ENCODE peak calls at places on chromosomes 2 and 18, in eight cellular contexts. F is PC-3, T is endodermal cell, S is tibial nerve, E is sigmoid colon, J is cardiac muscle cell, K is pancreas, P is spleen. I is an unnamed sample.

GRCh38 chr18:55430026-55430425 is 158.0 kb downstream of the TCF4 start:
- DNase-seq in P (no peak), S (no peak), K (no peak), T (no peak), F (no peak), J (peak; percentile 1), E (no peak), I (no peak)

GRCh38 chr2:105749583-105750399 is 5.1 kb downstream of the NCK2 start:
- DNase-seq in T (peak; percentile 26), S (no peak), F (no peak), E (no peak), P (no peak), K (no peak), J (no peak), I (no peak)

GRCh38 chr2:201808070-201808469 is 1.7 kb downstream of the CDK15 start:
- DNase-seq in J (no peak), P (no peak), E (no peak), S (no peak), K (no peak), F (no peak), T (no peak), I (no peak)

GRCh38 chr2:128535928-128536327 is 217.3 kb upstream of the HS6ST1 start:
- DNase-seq in T (no peak), S (no peak), E (no peak), J (no peak), F (peak; percentile 59), K (no peak), P (peak; percentile 19), I (no peak)

GRCh38 chr2:180040146-180040925 is 33.2 kb upstream of the CWC22 start:
- DNase-seq in J (no peak), E (no peak), T (no peak), F (peak; percentile 88), P (no peak), K (no peak), S (no peak), I (no peak)

GRCh38 chr2:14344355-14344754 is 288.2 kb upstream of the LRATD1 start:
- DNase-seq in F (peak; percentile 15), K (no peak), S (no peak), T (no peak), E (no peak), J (no peak), P (no peak), I (no peak)

GRCh38 chr2:46530571-46530970 is 51.2 kb downstream of the TMEM247 start:
- DNase-seq in E (no peak), K (no peak), S (no peak), F (no peak), J (no peak), T (no peak), P (no peak), I (no peak)

GRCh38 chr18:48007955-48008701 is 77.7 kb upstream of the SMAD2 start:
- DNase-seq in S (no peak), E (peak; percentile 73), P (peak; percentile 88), J (peak; percentile 86), F (peak; percentile 52), T (peak; percentile 96), K (peak; percentile 80), I (peak; percentile 79)

GRCh38 chr2:173298536-173299097 is 56.1 kb upstream of the CDCA7 start:
- DNase-seq in K (no peak), F (no peak), P (no peak), E (no peak), S (no peak), J (no peak), T (no peak), I (no peak)

GRCh38 chr2:96114546-96114902 is 1.8 kb downstream of the ADRA2B start:
- DNase-seq in E (no peak), K (no peak), P (peak; percentile 71), S (no peak), F (no peak), J (no peak), T (no peak), I (peak; percentile 28)

GRCh38 chr18:74310411-74310810 is 5.2 kb upstream of the C18orf63 start:
- DNase-seq in T (no peak), E (no peak), S (no peak), F (peak; percentile 69), P (no peak), J (no peak), K (no peak), I (peak; percentile 46)

GRCh38 chr2:60215295-60215990 is 338.0 kb downstream of the BCL11A start:
- DNase-seq in T (peak; percentile 68), S (no peak), F (no peak), J (peak; percentile 18), E (peak; percentile 74), P (no peak), K (peak; percentile 34), I (peak; percentile 69)

GRCh38 chr2:159968282-159968900 is 94.0 kb downstream of the PLA2R1 start:
- DNase-seq in T (peak; percentile 80), J (peak; percentile 64), F (peak; percentile 74), E (no peak), P (no peak), K (peak; percentile 20), S (no peak), I (peak; percentile 27)

GRCh38 chr2:214169736-214170135 is 241.1 kb upstream of the VWC2L start:
- DNase-seq in F (no peak), K (no peak), S (no peak), P (no peak), E (no peak), J (no peak), T (no peak), I (no peak)

GRCh38 chr2:57881998-57882884 is 164.4 kb upstream of the VRK2 start:
- DNase-seq in S (no peak), J (no peak), T (no peak), P (no peak), F (peak; percentile 95), E (no peak), K (no peak), I (no peak)

GRCh38 chr2:85712261-85712660 is 18.1 kb downstream of the GNLY start:
- DNase-seq in P (peak; percentile 84), F (no peak), S (no peak), T (no peak), J (no peak), E (no peak), K (no peak), I (no peak)

GRCh38 chr2:85709385-85709784 is 15.2 kb downstream of the GNLY start:
- DNase-seq in E (no peak), J (no peak), S (no peak), P (no peak), T (no peak), K (no peak), F (no peak), I (no peak)

GRCh38 chr2:85711578-85712060 is 17.5 kb downstream of the GNLY start:
- DNase-seq in F (no peak), T (no peak), S (no peak), P (no peak), J (no peak), K (no peak), E (no peak), I (no peak)

GRCh38 chr2:85712849-85713612 is 18.9 kb downstream of the GNLY start:
- DNase-seq in F (peak; percentile 31), K (peak; percentile 56), P (no peak), E (no peak), S (no peak), J (no peak), T (no peak), I (peak; percentile 41)

GRCh38 chr2:85710687-85711577 is 16.8 kb downstream of the GNLY start:
- DNase-seq in T (no peak), K (no peak), E (no peak), F (no peak), P (peak; percentile 83), J (no peak), S (no peak), I (peak; percentile 24)
- H3K4me1 ChIP-seq in T (peaks cover 13% of the 10 kb centered on the region), K (no peaks in the 10 kb centered on the region), E (peaks cover 12% of the 10 kb centered on the region), F (peaks cover 21% of the 10 kb centered on the region), P (peaks cover 18% of the 10 kb centered on the region), J (peaks cover 11% of the 10 kb centered on the region), S (peaks cover 79% of the 10 kb centered on the region), I (peaks cover 10% of the 10 kb centered on the region)

GRCh38 chr2:9738062-9738717 is 105.1 kb upstream of the TAF1B start:
- DNase-seq in P (no peak), T (no peak), S (no peak), J (no peak), K (no peak), E (no peak), F (no peak), I (no peak)

GRCh38 chr2:9735335-9735734 is 104.5 kb upstream of the YWHAQ start:
- DNase-seq in F (no peak), T (no peak), J (no peak), P (no peak), E (no peak), S (no peak), K (no peak), I (no peak)

GRCh38 chr2:9734308-9734707 is 103.5 kb upstream of the YWHAQ start:
- DNase-seq in K (no peak), F (no peak), P (no peak), E (no peak), J (no peak), T (no peak), S (no peak), I (no peak)

GRCh38 chr2:9737053-9737875 is 106.0 kb upstream of the TAF1B start:
- DNase-seq in S (no peak), E (no peak), K (no peak), F (no peak), P (no peak), T (no peak), J (no peak), I (no peak)

DNA sequence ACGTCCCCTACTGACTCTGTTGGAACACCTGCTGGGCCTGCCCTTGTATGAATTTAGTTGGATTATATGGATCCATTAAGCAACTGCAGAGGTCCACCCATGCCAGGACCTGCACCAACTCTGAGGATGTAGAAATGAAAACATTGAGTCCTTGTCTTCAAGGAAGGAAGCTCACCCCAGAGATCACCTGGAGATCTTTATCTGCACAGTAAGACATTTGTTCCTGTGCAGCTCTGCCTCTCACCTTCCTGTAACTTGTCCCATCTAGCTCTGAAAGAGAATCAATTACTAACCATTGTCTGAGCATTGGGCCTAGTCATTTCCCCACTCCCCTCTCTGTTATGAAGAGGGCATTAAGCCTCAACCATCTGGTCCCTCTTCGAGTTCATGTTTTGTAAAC is 105.2 kb upstream of the YWHAQ start:
- DNase-seq in T (no peak), F (no peak), P (no peak), S (no peak), J (no peak), E (no peak), K (no peak), I (no peak)
- H3K9me3 ChIP-seq in T (peaks cover 7% of the 10 kb centered on the region), F (peaks cover 4% of the 10 kb centered on the region), P (peaks cover 18% of the 10 kb centered on the region), S (peaks cover 23% of the 10 kb centered on the region), J (no peaks in the 10 kb centered on the region), E (no peaks in the 10 kb centered on the region), K (no peaks in the 10 kb centered on the region), I (peaks cover 3% of the 10 kb centered on the region)

DNA sequence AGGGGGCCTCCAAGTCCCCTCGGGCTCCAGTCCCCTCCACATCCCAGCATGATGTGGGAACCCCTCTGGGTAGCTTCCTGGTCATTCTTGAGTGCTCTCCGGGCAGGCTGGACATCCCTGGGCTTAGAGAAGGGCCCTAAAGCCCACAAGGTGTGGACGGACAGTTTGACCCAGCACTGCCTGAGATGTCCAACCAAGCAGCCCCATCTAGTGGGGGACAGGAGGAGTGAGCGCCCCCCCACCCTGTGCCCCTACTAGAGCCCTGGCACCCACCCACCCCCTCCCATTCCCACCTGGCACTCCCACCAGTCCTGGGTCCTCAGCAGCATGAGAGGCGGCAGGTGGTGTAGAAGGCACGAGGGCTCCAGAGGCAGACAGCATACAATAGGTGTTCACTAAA is 45.9 kb downstream of the CYP27C1 start:
- DNase-seq in K (no peak), J (no peak), E (peak; percentile 75), T (peak; percentile 67), S (no peak), P (peak; percentile 70), F (peak; percentile 39), I (no peak)
- TF ChIP-seq CTCF in K (no peak), J (peak; percentile 34), E (no peak), T (peak; percentile 71), S (no peak), P (peak; percentile 45), F (peak; percentile 42), I (no peak)

GRCh38 chr18:13382990-13383821 is 164.6 kb downstream of the LDLRAD4 start:
- DNase-seq in J (no peak), P (no peak), S (no peak), E (peak; percentile 64), F (no peak), K (no peak), T (peak; percentile 40), I (no peak)
- H3K4me1 ChIP-seq in J (peaks cover 32% of the 10 kb centered on the region), P (peaks cover 19% of the 10 kb centered on the region), S (peaks cover 52% of the 10 kb centered on the region), E (peaks cover 54% of the 10 kb centered on the region), F (no peaks in the 10 kb centered on the region), K (no peaks in the 10 kb centered on the region), T (no peaks in the 10 kb centered on the region), I (peaks cover 10% of the 10 kb centered on the region)